ENCODE peak calls at places on chromosomes 16 and 17, in eight cellular contexts. Z is mammary epithelial cell; Y is fibroblast of lung; A is IMR-90; N is endodermal cell; C is HCT116; J is A549; B is effector memory CD4-positive, alpha-beta T cell. X is an unnamed sample.

GRCh38 chr16:62665269-62665668 is 629.0 kb upstream of the CDH8 start:
- DNase-seq in Z (no peak), Y (no peak), A (no peak), N (peak; percentile 66), C (no peak), J (no peak), B (no peak), X (no peak)

GRCh38 chr16:8374032-8374431 is 216.3 kb downstream of the TMEM114 start:
- DNase-seq in Z (no peak), Y (no peak), A (no peak), N (peak; percentile 51), C (no peak), J (no peak), B (no peak), X (no peak)

GRCh38 chr17:65332779-65333178 is 195.6 kb downstream of the RGS9 start:
- DNase-seq in Z (no peak), Y (peak; percentile 2), A (no peak), N (no peak), C (no peak), J (no peak), B (no peak), X (no peak)

GRCh38 chr16:69188716-69189115 is 1.8 kb downstream of the SNTB2 start:
- DNase-seq in Z (no peak), Y (peak; percentile 75), A (peak; percentile 67), N (no peak), C (no peak), J (no peak), B (no peak), X (no peak)

GRCh38 chr17:31854672-31855071 is 4.4 kb downstream of the COPRS start:
- DNase-seq in Z (no peak), Y (peak; percentile 27), A (no peak), N (no peak), C (no peak), J (no peak), B (no peak), X (no peak)

GRCh38 chr17:79843917-79844815 is 4.9 kb upstream of the CBX4 start:
- DNase-seq in Z (peak; percentile 16), Y (peak; percentile 72), A (peak; percentile 61), N (peak; percentile 89), C (no peak), J (peak; percentile 75), B (no peak), X (peak; percentile 72)

GRCh38 chr17:14070344-14071007 is 1.2 kb downstream of the COX10 start:
- DNase-seq in Z (no peak), Y (no peak), A (no peak), N (no peak), C (no peak), J (no peak), B (no peak), X (no peak)

GRCh38 chr17:76869209-76869877 is 1.1 kb downstream of the MGAT5B start:
- DNase-seq in Z (no peak), Y (no peak), A (no peak), N (peak; percentile 84), C (no peak), J (no peak), B (no peak), X (no peak)

GRCh38 chr16:27722266-27722636 is 172.3 kb downstream of the KATNIP start:
- DNase-seq in Z (no peak), Y (no peak), A (no peak), N (no peak), C (no peak), J (no peak), B (no peak), X (no peak)

GRCh38 chr16:842631-843560 is 42.4 kb upstream of the GNG13 start:
- DNase-seq in Z (no peak), Y (no peak), A (no peak), N (no peak), C (no peak), J (no peak), B (no peak), X (no peak)

GRCh38 chr17:73705594-73705993 is 61.3 kb upstream of the SDK2 start:
- DNase-seq in Z (no peak), Y (peak; percentile 50), A (peak; percentile 1), N (no peak), C (no peak), J (peak; percentile 76), B (no peak), X (no peak)

GRCh38 chr17:5758651-5759050 is 174.3 kb upstream of the NLRP1 start:
- DNase-seq in Z (peak; percentile 69), Y (peak; percentile 65), A (peak; percentile 28), N (peak; percentile 91), C (peak; percentile 83), J (peak; percentile 78), B (no peak), X (peak; percentile 32)

GRCh38 chr17:13833921-13834320 is 232.2 kb upstream of the HS3ST3A1 start:
- DNase-seq in Z (peak; percentile 4), Y (peak; percentile 58), A (peak; percentile 4), N (no peak), C (no peak), J (no peak), B (no peak), X (no peak)

GRCh38 chr17:16033729-16034349 is 34.2 kb downstream of the TTC19 start:
- DNase-seq in Z (no peak), Y (no peak), A (no peak), N (no peak), C (no peak), J (no peak), B (no peak), X (no peak)

GRCh38 chr17:71455219-71455618 is 665.6 kb upstream of the SOX9 start:
- DNase-seq in Z (no peak), Y (no peak), A (no peak), N (no peak), C (no peak), J (no peak), B (no peak), X (no peak)

GRCh38 chr16:46658925-46659324 is 30.1 kb downstream of the VPS35 start:
- DNase-seq in Z (no peak), Y (no peak), A (no peak), N (no peak), C (no peak), J (no peak), B (no peak), X (no peak)

GRCh38 chr17:28076138-28076537 is 33.7 kb downstream of the NLK start:
- DNase-seq in Z (no peak), Y (no peak), A (no peak), N (no peak), C (no peak), J (no peak), B (no peak), X (no peak)

GRCh38 chr17:50603340-50603739 is 31.3 kb upstream of the ABCC3 start:
- DNase-seq in Z (no peak), Y (no peak), A (no peak), N (peak; percentile 87), C (no peak), J (peak; percentile 37), B (no peak), X (peak; percentile 65)

GRCh38 chr16:2496223-2497115 is 17.3 kb upstream of the ATP6V0C start:
- DNase-seq in Z (no peak), Y (no peak), A (no peak), N (no peak), C (no peak), J (no peak), B (no peak), X (no peak)

GRCh38 chr16:1290860-1291575 is 18.4 kb upstream of the UBE2I start:
- DNase-seq in Z (no peak), Y (no peak), A (no peak), N (no peak), C (no peak), J (no peak), B (no peak), X (no peak)

GRCh38 chr16:54595636-54596035 is 309.0 kb upstream of the IRX3 start:
- DNase-seq in Z (no peak), Y (no peak), A (no peak), N (no peak), C (no peak), J (no peak), B (no peak), X (no peak)

GRCh38 chr16:22685162-22685830 is 128.7 kb upstream of the HS3ST2 start:
- DNase-seq in Z (no peak), Y (no peak), A (no peak), N (no peak), C (no peak), J (no peak), B (no peak), X (no peak)

GRCh38 chr17:39164675-39165143 is 1.3 kb downstream of the ARL5C start:
- DNase-seq in Z (peak; percentile 71), Y (peak; percentile 94), A (peak; percentile 89), N (peak; percentile 99), C (peak; percentile 69), J (peak; percentile 91), B (peak; percentile 51), X (peak; percentile 79)

GRCh38 chr17:1617620-1618174 is 10.9 kb downstream of the SLC43A2 start:
- DNase-seq in Z (no peak), Y (peak; percentile 89), A (peak; percentile 77), N (no peak), C (peak; percentile 93), J (peak; percentile 88), B (no peak), X (no peak)

GRCh38 chr17:56756536-56756935 is 77.2 kb downstream of the C17orf67 start:
- DNase-seq in Z (peak; percentile 76), Y (peak; percentile 98), A (peak; percentile 98), N (no peak), C (no peak), J (peak; percentile 51), B (no peak), X (no peak)

DNA sequence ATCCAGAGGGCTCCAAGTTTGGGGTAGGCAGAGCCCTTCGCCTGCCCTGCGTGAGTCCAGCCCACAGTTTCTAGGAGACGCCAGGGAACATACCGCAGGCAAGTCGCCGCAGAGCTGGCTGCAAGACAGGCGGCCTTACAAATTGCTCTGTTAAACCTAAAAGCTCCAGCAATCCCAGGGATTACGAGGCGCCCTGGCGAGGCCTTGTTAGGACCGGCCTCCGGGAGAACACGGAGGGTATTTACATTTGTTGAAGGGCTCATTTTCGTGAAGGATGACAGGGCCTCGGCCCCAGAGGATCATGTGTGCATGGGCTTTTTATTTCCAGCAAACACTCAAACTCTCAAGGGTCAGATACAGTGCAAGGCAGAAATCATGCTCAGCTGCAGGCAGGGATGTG is 77.6 kb upstream of the FOXF1 start:
- DNase-seq in Z (no peak), Y (no peak), A (no peak), N (no peak), C (no peak), J (no peak), B (no peak), X (peak; percentile 70)
- H3K27ac ChIP-seq in Z (no peak overlapping the region), Y (no peak overlapping the region), A (no peak overlapping the region), N (no peak overlapping the region), C (no peak overlapping the region), J (no peak overlapping the region), B (no peak overlapping the region), X (no peak overlapping the region)

GRCh38 chr17:40443196-40443987 is at the start of gene IGFBP4:
- DNase-seq in Z (peak; percentile 55), Y (peak; percentile 77), A (peak; percentile 71), N (peak; percentile 95), C (no peak), J (peak; percentile 89), B (peak; percentile 31), X (peak; percentile 92)
- H3K4me3 ChIP-seq in Z (peak within 1 kb of the TSS; percentile 34), Y (peak within 1 kb of the TSS; percentile 60), A (peak within 1 kb of the TSS; percentile 98), N (peak within 1 kb of the TSS; percentile 73), C (no peak within 1 kb of the TSS), J (peak within 1 kb of the TSS; percentile 78), B (peak within 1 kb of the TSS; percentile 61), X (peak within 1 kb of the TSS; percentile 49)

GRCh38 chr16:75206749-75207451 is at the start of gene CTRB2:
- DNase-seq in Z (no peak), Y (no peak), A (no peak), N (no peak), C (no peak), J (no peak), B (no peak), X (no peak)
- H3K27ac ChIP-seq in Z (no peak within 1 kb of the TSS), Y (no peak within 1 kb of the TSS), A (no peak within 1 kb of the TSS), N (no peak within 1 kb of the TSS), C (no peak within 1 kb of the TSS), J (no peak within 1 kb of the TSS), B (no peak within 1 kb of the TSS), X (no peak within 1 kb of the TSS)

GRCh38 chr16:89491974-89492687 is 1.8 kb upstream of the ANKRD11 start:
- DNase-seq in Z (no peak), Y (no peak), A (no peak), N (no peak), C (no peak), J (no peak), B (no peak), X (no peak)
- H3K4me3 ChIP-seq in Z (peak overlapping the region; percentile 83), Y (peak overlapping the region; percentile 81), A (peak overlapping the region; percentile 66), N (peak overlapping the region; percentile 98), C (peak overlapping the region; percentile 74), J (peak overlapping the region; percentile 75), B (no peak overlapping the region), X (peak overlapping the region; percentile 79)

X was measured in WERI-Rb-1.